ENCODE peak calls at places on chromosomes 11 and 22, in five cellular contexts. X is small intestine; Q is MCF 10A; U is glutamatergic neuron; H is stimulated activated CD8-positive, alpha-beta memory T cell treated with anti-CD3 and anti-CD28 coated beads, Interleukin-7, amount 100 ng/mL, for 1 hour. E is an unnamed sample.

GRCh38 chr11:22558638-22559037 is 67.0 kb downstream of the FANCF start:
- DNase-seq in Q (no peak), H (no peak), U (peak; percentile 28), X (no peak), E (no peak)

GRCh38 chr11:22471405-22471804 is 133.2 kb downstream of the SLC17A6 start:
- DNase-seq in Q (no peak), H (no peak), U (no peak), X (no peak), E (no peak)

GRCh38 chr11:86579406-86579731 is 93.0 kb downstream of the ME3 start:
- DNase-seq in Q (no peak), U (no peak), X (no peak), H (no peak), E (no peak)

GRCh38 chr11:122189259-122189658 is 73.2 kb upstream of the BLID start:
- DNase-seq in Q (peak; percentile 93), X (no peak), U (no peak), H (no peak), E (no peak)

GRCh38 chr11:10725114-10725906 is 25.7 kb upstream of the CTR9 start:
- DNase-seq in X (no peak), Q (peak; percentile 66), H (no peak), U (no peak), E (no peak)

GRCh38 chr22:44347098-44347497 is 34.3 kb upstream of the SHISAL1 start:
- DNase-seq in X (no peak), Q (no peak), H (no peak), U (no peak), E (no peak)

GRCh38 chr11:124898711-124899110 is 1.0 kb upstream of the ROBO4 start:
- DNase-seq in U (no peak), Q (peak; percentile 76), H (no peak), X (no peak), E (no peak)

GRCh38 chr11:92993004-92993403 is 23.6 kb downstream of the MTNR1B start:
- DNase-seq in H (no peak), U (no peak), X (no peak), Q (no peak), E (no peak)

GRCh38 chr11:112770487-112770886 is 190.7 kb upstream of the NCAM1 start:
- DNase-seq in X (no peak), Q (no peak), U (no peak), H (no peak), E (no peak)

GRCh38 chr11:6320411-6321207 is at the start of gene CAVIN3:
- DNase-seq in Q (peak; percentile 89), X (peak; percentile 29), U (peak; percentile 67), H (no peak), E (peak; percentile 17)

GRCh38 chr11:118437736-118438125 is 1.4 kb downstream of the KMT2A start:
- DNase-seq in X (peak; percentile 74), H (no peak), Q (peak; percentile 22), U (peak; percentile 74), E (peak; percentile 15)

GRCh38 chr11:3920148-3920852 is 64.8 kb downstream of the STIM1 start:
- DNase-seq in U (no peak), Q (peak; percentile 89), H (peak; percentile 48), X (peak; percentile 47), E (no peak)

GRCh38 chr22:45631839-45632238 is 39.8 kb upstream of the ATXN10 start:
- DNase-seq in X (no peak), H (no peak), Q (no peak), U (no peak), E (no peak)

GRCh38 chr11:103624708-103625623 is 411.5 kb upstream of the DDI1 start:
- DNase-seq in Q (peak; percentile 63), H (no peak), U (no peak), X (no peak), E (no peak)

GRCh38 chr11:27317751-27318150 is 45.3 kb downstream of the CCDC34 start:
- DNase-seq in H (no peak), Q (peak; percentile 44), U (no peak), X (no peak), E (no peak)

GRCh38 chr22:49688516-49689254 is 139.0 kb downstream of the BRD1 start:
- DNase-seq in U (no peak), Q (no peak), H (no peak), X (no peak), E (no peak)

GRCh38 chr11:113378013-113378412 is 9.6 kb upstream of the ANKK1 start:
- DNase-seq in Q (peak; percentile 50), H (no peak), X (no peak), U (no peak), E (no peak)